ENCODE peak calls at places on chromosomes 5 and 9, in eight cellular contexts. F is lower leg skin, K is uterus, B is mammary epithelial cell, Z is fibroblast of mammary gland, G is foreskin keratinocyte, S is cardiac muscle cell, O is RWPE2. N is an unnamed sample.

GRCh38 chr5:105506692-105507277 is 1944.2 kb upstream of the NUDT12 start:
- DNase-seq in F (no peak), K (no peak), B (no peak), Z (no peak), G (no peak), S (peak), O (no peak), N (peak)

GRCh38 chr9:89422151-89422918 is 75.6 kb downstream of the SEMA4D start:
- DNase-seq in F (no peak), K (no peak), B (peak), Z (peak), G (peak), S (no peak), O (no peak), N (no peak)

GRCh38 chr9:95061916-95062600 is 255.5 kb downstream of the FANCC start:
- DNase-seq in F (no peak), K (no peak), B (no peak), Z (no peak), G (no peak), S (no peak), O (no peak), N (no peak)

GRCh38 chr9:3281399-3281798 is 244.4 kb downstream of the RFX3 start:
- DNase-seq in F (no peak), K (no peak), B (no peak), Z (no peak), G (no peak), S (no peak), O (no peak), N (no peak)

GRCh38 chr5:95715799-95716461 is 15.2 kb upstream of the RHOBTB3 start:
- DNase-seq in F (no peak), K (no peak), B (peak), Z (peak), G (peak), S (no peak), O (no peak), N (no peak)

GRCh38 chr9:127724012-127724411 is 8.1 kb downstream of the TTC16 start:
- DNase-seq in F (no peak), K (no peak), B (no peak), Z (no peak), G (no peak), S (no peak), O (peak), N (no peak)

GRCh38 chr9:36207016-36207415 is 16.3 kb downstream of the CLTA start:
- DNase-seq in F (no peak), K (no peak), B (peak), Z (peak), G (no peak), S (no peak), O (no peak), N (no peak)

GRCh38 chr9:99108131-99108530 is 3.2 kb downstream of the TGFBR1 start:
- DNase-seq in F (no peak), K (no peak), B (no peak), Z (no peak), G (no peak), S (no peak), O (no peak), N (no peak)

GRCh38 chr9:134381671-134382505 is 55.6 kb downstream of the RXRA start:
- DNase-seq in F (no peak), K (no peak), B (no peak), Z (no peak), G (no peak), S (no peak), O (no peak), N (no peak)

GRCh38 chr9:119027901-119028699 is 341.1 kb downstream of the BRINP1 start:
- DNase-seq in F (no peak), K (no peak), B (no peak), Z (no peak), G (no peak), S (no peak), O (no peak), N (no peak)

GRCh38 chr9:91746357-91746756 is 203.7 kb downstream of the ROR2 start:
- DNase-seq in F (no peak), K (peak), B (no peak), Z (peak), G (no peak), S (no peak), O (no peak), N (no peak)

GRCh38 chr5:145988993-145989392 is 52.6 kb downstream of the SH3RF2 start:
- DNase-seq in F (no peak), K (no peak), B (no peak), Z (no peak), G (no peak), S (no peak), O (no peak), N (no peak)

GRCh38 chr5:20574576-20574975 is 586.6 kb upstream of the CDH18 start:
- DNase-seq in F (no peak), K (no peak), B (no peak), Z (no peak), G (no peak), S (no peak), O (no peak), N (no peak)

GRCh38 chr9:84331119-84331791 is 9.3 kb downstream of the SLC28A3 start:
- DNase-seq in F (no peak), K (no peak), B (peak), Z (peak), G (peak), S (no peak), O (no peak), N (peak)

GRCh38 chr9:114006931-114007691 is 71.0 kb downstream of the AMBP start:
- DNase-seq in F (peak), K (peak), B (no peak), Z (no peak), G (no peak), S (no peak), O (peak), N (no peak)

GRCh38 chr9:100352727-100353505 is at the start of gene TEX10:
- DNase-seq in F (peak), K (peak), B (peak), Z (peak), G (peak), S (peak), O (peak), N (peak)
- TF ChIP-seq CTCF in F (no peak), K (no peak), B (no peak), Z (no peak), G (no peak), S (no peak), O (no peak), N (no peak)

GRCh38 chr9:34991833-34992375 is 2.4 kb downstream of the DNAJB5 start:
- DNase-seq in F (no peak), K (peak), B (no peak), Z (no peak), G (peak), S (peak), O (peak), N (peak)
- TF ChIP-seq CTCF in F (no peak), K (no peak), B (peak), Z (peak), G (peak), S (no peak), O (peak), N (no peak)

DNA sequence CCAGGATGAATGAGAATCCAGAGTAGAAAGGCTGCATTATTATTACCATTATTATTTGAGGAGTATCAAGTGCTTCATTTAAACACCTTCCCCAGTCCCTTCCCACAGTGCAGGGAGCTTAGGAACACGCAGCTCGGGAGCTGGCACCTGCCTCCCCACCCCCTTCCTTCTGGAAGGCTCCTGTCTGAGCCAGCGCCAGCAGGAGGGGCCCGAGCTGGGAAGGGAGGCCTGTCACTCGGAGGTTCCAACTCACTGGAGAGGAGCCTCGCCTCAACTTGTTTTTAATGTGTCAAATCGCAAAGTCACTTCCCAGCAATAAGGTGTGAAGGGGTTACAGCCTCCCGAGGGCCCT is 156.4 kb upstream of the IRX4 start:
- DNase-seq in F (no peak), K (no peak), B (no peak), Z (no peak), G (peak), S (peak), O (no peak), N (no peak)
- TF ChIP-seq CTCF in F (no peak), K (no peak), B (no peak), Z (no peak), G (peak), S (no peak), O (no peak), N (no peak)

GRCh38 chr5:180156141-180156540 is 52.9 kb downstream of the RASGEF1C start:
- DNase-seq in F (peak), K (no peak), B (no peak), Z (no peak), G (no peak), S (no peak), O (no peak), N (no peak)

GRCh38 chr5:180153099-180153498 is 55.9 kb downstream of the RASGEF1C start:
- DNase-seq in F (peak), K (no peak), B (no peak), Z (no peak), G (no peak), S (no peak), O (no peak), N (no peak)

GRCh38 chr5:180153991-180154390 is 55.0 kb downstream of the RASGEF1C start:
- DNase-seq in F (peak), K (no peak), B (no peak), Z (no peak), G (no peak), S (no peak), O (no peak), N (no peak)

GRCh38 chr5:180155331-180155881 is 53.6 kb downstream of the RASGEF1C start:
- DNase-seq in F (peak), K (no peak), B (no peak), Z (no peak), G (no peak), S (peak), O (no peak), N (no peak)

GRCh38 chr5:180154821-180155220 is 54.2 kb downstream of the RASGEF1C start:
- DNase-seq in F (peak), K (no peak), B (no peak), Z (no peak), G (no peak), S (no peak), O (no peak), N (no peak)
- TF ChIP-seq CTCF in F (no peak), K (no peak), B (no peak), Z (no peak), G (no peak), S (no peak), O (no peak), N (no peak)

GRCh38 chr5:148383564-148384388 is at the start of gene FBXO38:
- DNase-seq in F (peak), K (peak), B (peak), Z (peak), G (peak), S (peak), O (peak), N (peak)
- TF ChIP-seq CTCF in F (no peak), K (peak), B (no peak), Z (no peak), G (peak), S (no peak), O (peak), N (no peak)

DNA sequence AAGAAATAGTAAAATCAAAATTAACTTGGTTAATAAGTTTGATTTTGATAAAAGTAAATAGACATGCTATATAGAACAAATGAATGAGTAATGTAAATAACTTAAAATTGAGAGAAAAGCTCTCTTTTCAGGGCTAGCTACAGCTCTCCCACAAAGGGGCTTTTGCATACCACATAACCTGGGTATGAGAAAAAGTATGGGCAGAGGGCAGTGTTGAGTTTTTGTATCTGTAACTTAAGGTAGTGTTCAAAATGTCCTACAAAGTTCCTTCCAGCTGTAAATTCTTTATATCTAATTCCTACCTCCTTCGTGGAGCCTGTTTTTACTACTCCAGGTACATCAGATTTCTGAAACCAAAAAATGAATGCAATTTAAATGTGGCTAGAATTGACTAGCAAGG is 18.9 kb upstream of the TTC33 start:
- DNase-seq in F (no peak), K (no peak), B (no peak), Z (no peak), G (no peak), S (no peak), O (no peak), N (no peak)
- TF ChIP-seq CTCF in F (no peak), K (no peak), B (no peak), Z (no peak), G (peak), S (no peak), O (no peak), N (no peak)

DNA sequence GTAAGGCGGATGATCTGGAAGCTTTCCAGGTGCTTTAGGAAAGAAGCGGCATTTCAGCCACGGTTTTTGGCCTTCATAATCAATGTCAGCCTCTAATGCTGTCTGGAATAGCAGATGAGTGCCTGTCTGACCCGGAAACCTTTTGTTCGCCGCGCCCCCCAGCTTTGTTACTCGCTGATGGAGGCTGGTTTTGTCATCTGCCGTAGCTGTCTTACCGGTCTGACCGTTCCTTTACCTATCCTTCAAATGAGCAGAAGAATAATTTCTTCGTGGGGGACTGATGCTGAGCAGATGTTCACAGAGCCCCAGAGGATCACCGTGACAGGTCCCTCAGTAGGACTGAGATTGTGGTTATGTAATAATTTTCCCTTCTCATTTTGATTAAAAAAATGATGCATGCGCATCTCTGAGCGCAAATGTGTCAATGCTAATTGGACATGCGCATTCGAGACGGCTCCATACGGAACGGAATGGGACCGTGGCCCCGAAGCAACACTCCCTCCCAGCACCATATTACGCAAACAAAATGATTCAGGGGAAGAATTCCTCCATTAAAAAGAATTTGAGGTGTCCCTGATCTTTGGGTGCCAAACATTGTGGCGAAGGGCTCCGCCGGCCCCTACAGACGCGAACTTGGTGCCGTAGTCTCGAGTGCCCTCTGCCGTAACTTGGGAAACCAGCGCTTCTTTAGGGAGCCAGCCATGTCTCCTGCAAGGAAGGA is 27.6 kb downstream of the TLX3 start:
- DNase-seq in F (no peak), K (peak), B (peak), Z (peak), G (peak), S (peak), O (no peak), N (peak)
- TF ChIP-seq CTCF in F (no peak), K (peak), B (peak), Z (peak), G (peak), S (peak), O (peak), N (peak)

DNA sequence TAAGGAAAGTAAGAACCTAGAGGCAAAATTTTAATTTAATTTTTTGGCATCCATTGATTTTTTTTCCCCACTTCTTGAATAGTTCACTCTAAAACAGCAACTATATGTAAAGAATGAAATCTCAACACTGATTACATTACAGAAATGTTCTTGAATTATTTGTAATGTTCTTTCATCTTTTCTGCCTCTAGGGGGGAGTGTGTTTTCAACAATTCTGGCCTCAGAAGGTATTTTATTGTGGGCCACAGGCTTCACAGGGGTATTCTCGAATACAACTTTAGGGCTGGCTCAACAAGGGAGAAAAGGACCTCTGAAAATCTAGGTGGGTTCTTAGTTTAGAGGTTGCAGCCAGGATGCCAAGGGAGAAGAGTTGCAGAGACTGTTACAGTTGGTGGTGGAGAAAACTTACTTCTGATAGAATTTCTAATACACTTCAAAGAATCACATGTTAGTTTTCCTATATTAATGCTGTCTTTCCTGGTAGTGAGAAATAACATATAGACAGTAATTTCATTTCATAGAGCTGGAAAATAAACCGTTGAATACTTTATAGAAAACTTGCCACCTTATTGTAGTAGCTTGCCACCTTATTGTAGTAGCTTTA is 3.6 kb upstream of the NPR3 start:
- DNase-seq in F (no peak), K (no peak), B (no peak), Z (peak), G (peak), S (peak), O (no peak), N (no peak)
- TF ChIP-seq CTCF in F (no peak), K (peak), B (peak), Z (peak), G (peak), S (peak), O (peak), N (peak)

DNA sequence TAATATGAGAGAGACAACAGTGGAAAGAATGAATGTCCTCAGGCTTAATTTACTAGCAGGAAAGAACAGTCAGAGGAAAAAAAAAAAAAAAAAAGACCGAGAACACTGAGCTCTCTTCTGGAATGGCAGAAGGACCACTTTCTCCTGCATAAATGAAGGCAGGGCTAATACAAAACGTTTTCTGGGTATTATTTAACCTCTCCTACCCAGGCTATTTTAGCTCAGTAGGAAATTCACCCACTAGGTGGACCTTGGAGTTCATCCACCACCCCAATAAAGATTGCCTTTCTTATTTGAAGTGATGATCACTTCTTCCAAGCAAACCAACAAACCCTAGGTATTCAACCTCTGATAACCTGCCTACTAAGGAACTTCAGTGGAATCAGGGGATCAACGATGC is 3.7 kb downstream of the GLIS3 start:
- DNase-seq in F (no peak), K (no peak), B (no peak), Z (no peak), G (no peak), S (no peak), O (no peak), N (no peak)
- TF ChIP-seq CTCF in F (no peak), K (no peak), B (no peak), Z (peak), G (no peak), S (peak), O (no peak), N (no peak)

N was measured in Calu3.